ENCODE peak calls at places on chromosome 15, in eight cellular contexts. F, Q, Y, K, H, X, T and C are unnamed samples.

GRCh38 chr15:89177633-89178306 is 43.6 kb downstream of the RLBP1 start:
- DNase-seq in F (peak; percentile 49), Q (no peak), Y (peak; percentile 40), K (peak; percentile 58), H (peak; percentile 80), X (peak; percentile 49), T (no peak), C (peak; percentile 89)

GRCh38 chr15:50953302-50953701 is 44.8 kb downstream of the AP4E1 start:
- DNase-seq in F (no peak), Q (no peak), Y (no peak), K (no peak), H (no peak), X (no peak), T (no peak), C (no peak)

GRCh38 chr15:67135494-67135893 is 70.1 kb downstream of the SMAD3 start:
- DNase-seq in F (no peak), Q (no peak), Y (no peak), K (no peak), H (peak; percentile 58), X (no peak), T (no peak), C (no peak)

GRCh38 chr15:66588971-66589370 is 23.2 kb upstream of the LCTL start:
- DNase-seq in F (no peak), Q (no peak), Y (no peak), K (no peak), H (no peak), X (no peak), T (no peak), C (peak; percentile 51)

GRCh38 chr15:40106203-40107161 is 2.2 kb downstream of the BMF start:
- DNase-seq in F (peak; percentile 85), Q (no peak), Y (no peak), K (peak; percentile 85), H (peak; percentile 53), X (no peak), T (no peak), C (peak; percentile 74)

GRCh38 chr15:98676586-98677270 is 28.4 kb downstream of the IGF1R start:
- DNase-seq in F (no peak), Q (no peak), Y (no peak), K (no peak), H (no peak), X (no peak), T (no peak), C (peak; percentile 20)

GRCh38 chr15:74128785-74129350 is 1.5 kb upstream of the ISLR2 start:
- DNase-seq in F (no peak), Q (no peak), Y (no peak), K (peak; percentile 25), H (no peak), X (no peak), T (no peak), C (no peak)

GRCh38 chr15:28885630-28886430 is at the start of gene APBA2:
- DNase-seq in F (no peak), Q (no peak), Y (no peak), K (no peak), H (peak; percentile 39), X (no peak), T (peak; percentile 29), C (no peak)

GRCh38 chr15:94119215-94119815 is 112.0 kb upstream of the MCTP2 start:
- DNase-seq in F (no peak), Q (no peak), Y (no peak), K (no peak), H (no peak), X (no peak), T (no peak), C (no peak)

GRCh38 chr15:98174286-98174685 is 213.8 kb downstream of the ARRDC4 start:
- DNase-seq in F (no peak), Q (no peak), Y (no peak), K (no peak), H (no peak), X (no peak), T (no peak), C (no peak)